ENCODE peak calls at places on chromosomes 16 and 17, in five cellular contexts. B is kidney, J is astrocyte of the spinal cord, W is adrenal gland, P is WTC11. X is an unnamed sample.

GRCh38 chr17:72381597-72382397 is 261.0 kb downstream of the SOX9 start:
- DNase-seq in B (no peak), J (no peak), W (no peak), P (peak), X (no peak)

GRCh38 chr17:74917430-74917829 is 5.6 kb downstream of the USH1G start:
- DNase-seq in B (no peak), J (no peak), W (no peak), P (peak), X (no peak)

GRCh38 chr17:43878260-43879082 is 28.9 kb downstream of the MPP2 start:
- DNase-seq in B (peak), J (peak), W (peak), P (peak), X (no peak)

GRCh38 chr17:65433157-65433556 is 128.3 kb downstream of the AXIN2 start:
- DNase-seq in B (no peak), J (no peak), W (no peak), P (no peak), X (no peak)

GRCh38 chr17:9488556-9488955 is 87.1 kb downstream of the STX8 start:
- DNase-seq in B (no peak), J (peak), W (no peak), P (no peak), X (no peak)

GRCh38 chr17:78683031-78683961 is 98.8 kb downstream of the CYTH1 start:
- DNase-seq in B (no peak), J (no peak), W (no peak), P (no peak), X (no peak)

GRCh38 chr17:8981443-8981842 is 15.9 kb upstream of the PIK3R5 start:
- DNase-seq in B (no peak), J (no peak), W (no peak), P (no peak), X (no peak)

GRCh38 chr17:31696184-31696602 is 162.9 kb downstream of the COPRS start:
- DNase-seq in B (peak), J (peak), W (no peak), P (peak), X (peak)

GRCh38 chr16:17452931-17453330 is 17.8 kb downstream of the XYLT1 start:
- DNase-seq in B (no peak), J (peak), W (no peak), P (no peak), X (no peak)

GRCh38 chr17:7173687-7174602 is 5.2 kb downstream of the ASGR1 start:
- DNase-seq in B (peak), J (peak), W (no peak), P (peak), X (peak)

GRCh38 chr16:3486506-3487215 is 8.6 kb downstream of the C16orf90 start:
- DNase-seq in B (peak), J (no peak), W (no peak), P (no peak), X (peak)

GRCh38 chr16:57940382-57940966 is 30.5 kb downstream of the CNGB1 start:
- DNase-seq in B (no peak), J (no peak), W (no peak), P (no peak), X (no peak)

GRCh38 chr16:57937861-57938260 is 33.1 kb downstream of the CNGB1 start:
- DNase-seq in B (no peak), J (no peak), W (no peak), P (no peak), X (no peak)

GRCh38 chr16:57938484-57938883 is 32.4 kb downstream of the CNGB1 start:
- DNase-seq in B (no peak), J (no peak), W (no peak), P (no peak), X (no peak)

GRCh38 chr16:57939872-57940224 is 31.1 kb downstream of the CNGB1 start:
- DNase-seq in B (no peak), J (no peak), W (no peak), P (no peak), X (no peak)

DNA sequence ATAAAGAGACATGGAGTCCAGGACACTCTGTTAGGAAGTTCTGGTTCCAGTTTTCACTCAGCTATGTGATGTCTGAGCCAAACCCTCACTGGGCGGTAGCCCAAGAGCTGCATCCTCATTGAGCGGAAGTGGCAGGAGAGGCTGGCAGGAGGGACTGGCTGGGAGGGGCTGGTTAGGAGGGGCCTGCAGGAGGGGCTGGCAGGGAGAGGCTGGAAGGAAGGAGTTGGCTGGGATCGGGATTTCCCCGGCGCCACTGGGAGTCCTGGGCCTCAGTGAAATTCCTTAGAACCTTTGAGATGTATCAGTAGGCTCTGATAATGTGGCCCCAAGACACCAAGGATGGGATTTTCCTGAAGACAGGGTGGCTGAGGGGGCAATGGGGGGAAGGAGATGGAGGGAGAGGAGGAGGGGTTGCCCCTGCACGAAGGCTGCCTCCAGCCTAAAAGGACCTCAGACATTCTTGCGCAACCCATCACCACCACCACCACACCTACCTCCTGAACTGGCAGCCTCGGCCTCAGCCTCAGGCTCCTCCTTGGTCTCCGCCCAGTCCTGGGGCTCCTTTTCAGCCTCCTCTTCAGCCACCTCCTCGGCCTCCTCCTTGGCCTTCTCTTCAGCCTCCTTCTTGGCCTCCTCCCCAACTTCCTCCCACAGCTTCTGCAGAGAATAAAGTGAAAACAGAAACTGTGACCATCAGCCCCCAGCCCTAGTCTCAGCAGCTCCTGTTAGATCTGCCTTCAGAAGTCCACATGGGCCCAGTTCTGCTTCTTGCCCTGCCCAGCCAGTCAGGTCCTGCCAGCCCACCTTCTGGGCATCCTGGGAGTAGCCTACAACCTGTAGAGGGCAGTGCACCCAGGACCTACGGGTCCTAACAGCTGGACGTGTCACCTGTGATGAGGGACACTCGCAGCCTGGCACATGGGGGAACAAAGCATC is 31.7 kb downstream of the CNGB1 start:
- DNase-seq in B (peak), J (peak), W (no peak), P (no peak), X (no peak)
- TF ChIP-seq CTCF in B (no peak), J (peak), W (no peak), P (no peak), X (peak)

GRCh38 chr17:58249270-58250133 is 11.1 kb downstream of the LPO start:
- DNase-seq in B (peak), J (peak), W (peak), P (peak), X (peak)

GRCh38 chr17:58252141-58252540 is 13.8 kb downstream of the LPO start:
- DNase-seq in B (no peak), J (no peak), W (no peak), P (no peak), X (no peak)

GRCh38 chr17:58250344-58251011 is 12.1 kb downstream of the LPO start:
- DNase-seq in B (no peak), J (no peak), W (no peak), P (no peak), X (peak)

GRCh38 chr17:58253082-58253481 is 14.7 kb downstream of the LPO start:
- DNase-seq in B (no peak), J (no peak), W (no peak), P (no peak), X (no peak)

GRCh38 chr17:58254803-58255202 is 16.4 kb downstream of the LPO start:
- DNase-seq in B (no peak), J (no peak), W (no peak), P (peak), X (peak)
- TF ChIP-seq CTCF in B (peak), J (no peak), W (no peak), P (no peak), X (no peak)

GRCh38 chr17:45438931-45439610 is 6.4 kb upstream of the ARHGAP27 start:
- DNase-seq in B (peak), J (no peak), W (no peak), P (no peak), X (no peak)
- TF ChIP-seq CTCF in B (no peak), J (no peak), W (no peak), P (no peak), X (no peak)

DNA sequence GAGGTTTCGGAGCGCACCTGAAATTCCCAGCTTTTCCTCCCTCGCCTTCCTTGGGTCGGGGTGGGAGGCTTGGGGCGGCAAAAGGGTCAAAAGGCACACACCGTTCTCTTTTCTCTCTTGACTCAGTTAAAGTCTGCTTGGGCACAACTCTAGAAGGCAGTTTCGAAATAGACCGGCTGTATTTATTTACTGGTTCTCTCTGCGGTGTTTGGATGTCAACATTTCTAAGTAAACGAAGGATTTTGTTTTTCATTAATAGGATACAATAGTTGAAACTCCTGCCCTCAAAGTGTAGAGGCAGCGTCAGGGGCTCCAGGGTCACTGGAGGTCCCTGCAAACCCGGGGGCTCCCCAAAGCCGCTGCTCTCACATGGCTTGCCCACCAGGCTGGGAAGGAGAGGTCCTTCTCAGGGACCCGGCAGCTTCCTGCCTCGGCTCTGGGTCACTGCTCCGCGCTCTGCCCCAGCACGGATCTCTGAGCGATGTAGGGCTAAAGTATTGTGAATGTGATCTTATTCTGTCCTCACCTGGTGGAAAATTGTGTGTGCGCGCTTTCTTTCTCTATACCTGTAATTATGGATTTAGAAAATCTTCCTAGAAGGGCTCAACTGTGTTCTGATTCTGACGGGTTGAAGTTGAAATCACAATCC is 952 bp downstream of the BMERB1 start:
- DNase-seq in B (no peak), J (no peak), W (no peak), P (peak), X (no peak)
- TF ChIP-seq CTCF in B (no peak), J (no peak), W (no peak), P (no peak), X (no peak)

GRCh38 chr16:2296662-2297505 is 29.0 kb upstream of the RNPS1 start:
- DNase-seq in B (peak), J (peak), W (peak), P (peak), X (no peak)
- TF ChIP-seq CTCF in B (peak), J (peak), W (peak), P (peak), X (peak)

DNA sequence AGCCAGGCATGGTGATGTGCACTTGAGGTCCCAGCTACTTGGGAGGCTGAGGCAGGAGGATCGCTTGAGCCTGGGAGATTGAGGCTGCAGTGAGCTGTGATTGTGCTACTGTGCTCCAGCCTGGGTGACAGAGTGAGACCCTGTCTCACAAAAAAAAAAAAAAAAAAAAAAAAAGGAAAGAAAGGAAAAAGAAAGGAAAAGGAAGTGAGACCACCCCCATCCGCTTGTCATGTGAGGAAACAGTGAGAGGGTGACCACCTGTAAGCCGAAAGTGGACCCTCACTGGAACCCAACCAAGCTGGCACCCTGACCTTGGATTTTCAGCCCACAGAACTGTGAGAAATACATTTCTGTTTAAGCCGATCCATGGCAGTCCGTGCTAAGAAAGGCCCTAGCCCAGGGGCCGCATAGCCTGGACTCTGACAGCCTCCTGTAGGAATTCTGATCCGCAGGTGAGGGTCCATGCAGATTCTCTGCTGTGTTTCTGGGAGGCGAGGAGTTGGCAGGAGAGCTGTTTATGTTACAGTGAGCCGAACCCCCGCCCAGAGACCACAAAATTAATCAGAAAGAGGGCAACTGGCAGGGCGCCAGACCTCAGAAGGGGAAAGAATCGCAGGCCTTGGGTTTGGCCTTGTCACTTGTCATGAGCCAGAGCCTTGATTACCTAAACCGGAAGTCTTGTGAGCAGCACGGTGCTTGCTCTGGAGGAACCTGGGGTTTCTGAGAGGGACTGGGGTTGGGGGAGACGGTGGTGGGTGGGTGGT is 938 bp downstream of the SGSH start:
- DNase-seq in B (peak), J (peak), W (peak), P (no peak), X (no peak)
- TF ChIP-seq CTCF in B (no peak), J (no peak), W (no peak), P (no peak), X (no peak)

DNA sequence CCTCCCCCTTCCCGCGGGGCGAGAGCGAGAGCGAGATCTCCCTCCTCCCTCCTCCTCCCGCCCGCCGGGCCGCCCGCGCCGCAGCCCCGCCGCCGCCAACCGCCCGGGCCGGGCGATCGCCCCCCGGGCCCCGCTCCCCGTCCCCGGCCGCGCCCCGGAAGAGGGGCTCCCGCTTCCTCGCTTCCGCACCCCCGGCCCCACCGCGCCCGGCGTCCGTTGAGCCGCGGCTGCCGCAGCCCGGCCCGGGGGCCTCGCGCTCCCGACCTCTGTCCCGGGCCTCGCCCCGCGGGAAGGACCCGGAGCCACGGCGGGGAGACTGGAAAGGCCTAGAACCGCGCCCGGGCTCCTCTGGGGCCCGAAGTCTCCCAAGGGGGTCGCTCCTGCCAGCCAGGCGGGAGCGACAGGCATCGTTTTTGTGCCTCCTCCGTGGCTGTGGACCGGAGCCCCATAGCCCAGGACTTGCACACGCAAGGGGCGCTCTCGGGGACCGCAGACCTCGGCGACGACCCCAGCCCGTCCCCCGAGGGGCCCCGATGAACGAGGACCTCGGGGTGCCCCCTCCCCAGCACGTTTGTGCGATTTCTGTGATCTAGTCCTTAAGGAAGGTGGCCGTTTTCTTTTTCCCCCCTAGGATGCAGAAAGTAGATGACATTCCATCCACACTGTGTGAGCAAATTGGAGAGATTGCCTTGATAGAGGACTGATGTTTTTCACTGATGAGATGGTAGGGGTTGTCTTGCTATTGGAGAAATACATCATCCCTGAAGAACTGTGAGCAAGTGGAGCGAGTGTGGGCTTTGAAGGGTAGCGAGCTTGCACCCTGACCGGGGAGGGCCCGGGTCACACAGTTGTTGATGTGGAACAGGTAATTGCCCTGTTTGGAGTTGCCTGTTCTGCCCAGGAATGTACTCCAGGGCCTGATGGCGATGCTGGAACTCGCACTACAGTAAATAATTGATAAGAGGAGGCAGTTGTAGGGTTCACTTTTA is 610 bp downstream of the BANP start:
- DNase-seq in B (peak), J (no peak), W (no peak), P (no peak), X (no peak)
- TF ChIP-seq CTCF in B (no peak), J (peak), W (no peak), P (no peak), X (peak)

X was measured in chondrocyte.